ENCODE peak calls at places on chromosomes 4 and X, in six cellular contexts. K is NB4, X is A549, U is thyroid gland, B is astrocyte of the spinal cord, O is psoas muscle. V is an unnamed sample.
A peak's percentile ranks its signal among the peaks of the same experiment; 100 is the strongest.

GRCh38 chrX:133608406-133608805 is 193.1 kb upstream of the GPC4 start:
- DNase-seq in U (no peak), O (no peak), X (no peak), B (peak; percentile 62), K (no peak), V (no peak)

GRCh38 chrX:136880003-136880451 is 498 bp downstream of the RBMX start:
- DNase-seq in U (peak; percentile 6), X (peak; percentile 18), B (no peak), O (peak; percentile 68), K (peak; percentile 48), V (peak; percentile 41)

GRCh38 chr4:46930866-46931265 is 21.8 kb upstream of the COX7B2 start:
- DNase-seq in O (no peak), X (no peak), B (no peak), U (no peak), K (no peak), V (no peak)

GRCh38 chr4:70996014-70996353 is 2.5 kb downstream of the DCK start:
- DNase-seq in B (no peak), O (no peak), U (no peak), K (peak; percentile 42), X (no peak), V (no peak)

GRCh38 chrX:75181721-75182120 is 25.6 kb upstream of the ABCB7 start:
- DNase-seq in B (peak; percentile 41), K (no peak), O (no peak), U (no peak), X (no peak), V (no peak)

GRCh38 chr4:150479665-150480064 is 102.3 kb upstream of the MAB21L2 start:
- DNase-seq in O (no peak), K (no peak), X (no peak), B (no peak), U (no peak), V (no peak)

GRCh38 chr4:140186651-140187315 is 32.8 kb upstream of the MAML3 start:
- DNase-seq in O (no peak), U (peak; percentile 60), K (no peak), X (peak; percentile 18), B (peak; percentile 80), V (no peak)

GRCh38 chrX:16839852-16840460 is 30.2 kb downstream of the RBBP7 start:
- DNase-seq in B (peak; percentile 70), U (no peak), O (no peak), X (peak; percentile 39), K (peak; percentile 32), V (no peak)

GRCh38 chr4:157983300-157983699 is 189.5 kb downstream of the GASK1B start:
- DNase-seq in K (peak; percentile 15), U (no peak), B (no peak), X (no peak), O (no peak), V (no peak)

GRCh38 chrX:11766487-11766886 is 8.4 kb downstream of the MSL3 start:
- DNase-seq in B (no peak), K (no peak), U (no peak), O (no peak), X (no peak), V (no peak)

GRCh38 chr4:15868065-15868464 is 70.5 kb downstream of the FGFBP1 start:
- DNase-seq in B (no peak), U (no peak), X (peak; percentile 27), O (no peak), K (peak; percentile 64), V (peak; percentile 7)

GRCh38 chr4:73944061-73944875 is 37.6 kb downstream of the PF4 start:
- DNase-seq in U (peak; percentile 12), B (peak; percentile 16), O (no peak), X (no peak), K (no peak), V (no peak)

GRCh38 chrX:123846598-123847038 is 13.2 kb upstream of the XIAP start:
- DNase-seq in K (no peak), O (no peak), B (peak; percentile 52), X (peak; percentile 50), U (no peak), V (no peak)

GRCh38 chr4:10184051-10184450 is 67.5 kb upstream of the WDR1 start:
- DNase-seq in U (no peak), O (no peak), B (no peak), X (no peak), K (peak; percentile 21), V (no peak)

GRCh38 chrX:10365532-10366265 is 208.9 kb downstream of the CLCN4 start:
- DNase-seq in K (no peak), X (no peak), O (no peak), U (no peak), B (no peak), V (no peak)

GRCh38 chr4:41160856-41161255 is 53.5 kb downstream of the APBB2 start:
- DNase-seq in B (no peak), X (no peak), O (no peak), U (no peak), K (no peak), V (no peak)

GRCh38 chr4:26779674-26780073 is 81.0 kb upstream of the STIM2 start:
- DNase-seq in B (peak; percentile 55), K (peak; percentile 20), U (no peak), O (no peak), X (no peak), V (no peak)

GRCh38 chr4:17068396-17068795 is 170.0 kb upstream of the LDB2 start:
- DNase-seq in O (no peak), X (no peak), B (no peak), K (no peak), U (no peak), V (no peak)

GRCh38 chrX:13090261-13091110 is 46.1 kb upstream of the FAM9C start:
- DNase-seq in U (no peak), B (no peak), X (no peak), O (no peak), K (peak; percentile 88), V (peak; percentile 54)

GRCh38 chr4:1404573-1405248 is 1.5 kb downstream of the NKX1-1 start:
- DNase-seq in K (no peak), X (no peak), O (peak; percentile 38), U (no peak), B (no peak), V (no peak)

GRCh38 chr4:1405249-1405635 is 1.0 kb downstream of the NKX1-1 start:
- DNase-seq in O (no peak), U (no peak), K (no peak), X (no peak), B (no peak), V (no peak)

GRCh38 chr4:1402516-1403101 is 3.6 kb downstream of the NKX1-1 start:
- DNase-seq in O (peak; percentile 36), K (no peak), X (no peak), B (no peak), U (no peak), V (no peak)

GRCh38 chr4:1403177-1403583 is 3.1 kb downstream of the NKX1-1 start:
- DNase-seq in U (no peak), K (no peak), B (no peak), X (no peak), O (no peak), V (no peak)

GRCh38 chr4:1403591-1404572 is 2.4 kb downstream of the NKX1-1 start:
- DNase-seq in X (no peak), O (peak; percentile 34), U (no peak), B (no peak), K (no peak), V (no peak)
- H3K4me3 ChIP-seq in X (no peak overlapping the region), O (peak overlapping the region; percentile 18), U (no peak overlapping the region), B (no peak overlapping the region), K (no peak overlapping the region), V (no peak overlapping the region)

GRCh38 chrX:66035667-66036066 is 4.2 kb downstream of the VSIG4 start:
- DNase-seq in U (no peak), K (no peak), B (no peak), X (no peak), O (no peak), V (no peak)

GRCh38 chrX:66028936-66029335 is 10.9 kb downstream of the VSIG4 start:
- DNase-seq in O (no peak), K (no peak), B (no peak), X (no peak), U (no peak), V (no peak)

DNA sequence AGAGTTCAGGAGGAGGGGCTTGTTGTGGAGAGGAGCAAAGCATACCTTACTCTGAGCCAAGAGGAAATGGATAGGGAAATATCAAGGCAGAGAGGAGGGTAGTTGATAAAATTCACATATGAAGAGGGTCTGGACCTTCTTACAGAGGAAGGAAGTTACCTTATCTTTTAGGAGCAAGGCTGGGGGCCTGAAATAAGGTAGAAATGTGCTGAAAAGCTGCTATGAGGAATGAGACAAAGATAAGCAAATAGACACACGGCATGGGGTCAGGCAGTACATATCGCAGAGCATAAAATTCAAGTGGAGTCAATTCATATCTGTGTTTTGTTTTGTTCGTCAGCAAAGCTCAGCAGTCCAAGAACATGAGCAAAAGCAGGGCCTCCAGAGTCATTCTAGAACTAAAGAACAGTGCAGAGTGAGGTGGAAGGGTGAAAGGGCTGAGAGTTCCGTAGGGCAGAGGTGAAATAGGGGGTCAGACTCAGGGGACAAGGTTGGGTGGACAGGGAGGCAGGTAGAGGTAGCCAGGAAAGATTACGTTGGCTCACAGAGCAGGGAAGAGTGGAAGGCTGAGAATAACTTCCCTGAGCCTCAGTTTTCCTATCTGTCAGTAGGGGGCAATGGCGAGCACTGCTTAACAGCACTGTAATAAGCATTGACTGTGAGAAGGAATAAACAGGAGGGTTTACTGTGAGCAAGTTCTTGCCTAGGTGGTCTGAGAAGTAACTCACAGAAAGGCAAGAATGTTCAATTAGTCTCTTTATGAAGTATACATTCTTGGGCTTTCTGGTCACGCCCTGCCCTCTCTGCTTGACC is 9.2 kb downstream of the VSIG4 start:
- DNase-seq in B (no peak), K (peak; percentile 72), U (no peak), O (no peak), X (peak; percentile 21), V (peak; percentile 62)
- TF ChIP-seq CTCF in B (peak; percentile 48), K (peak; percentile 69), U (no peak), O (peak; percentile 32), X (no peak), V (peak; percentile 74)

DNA sequence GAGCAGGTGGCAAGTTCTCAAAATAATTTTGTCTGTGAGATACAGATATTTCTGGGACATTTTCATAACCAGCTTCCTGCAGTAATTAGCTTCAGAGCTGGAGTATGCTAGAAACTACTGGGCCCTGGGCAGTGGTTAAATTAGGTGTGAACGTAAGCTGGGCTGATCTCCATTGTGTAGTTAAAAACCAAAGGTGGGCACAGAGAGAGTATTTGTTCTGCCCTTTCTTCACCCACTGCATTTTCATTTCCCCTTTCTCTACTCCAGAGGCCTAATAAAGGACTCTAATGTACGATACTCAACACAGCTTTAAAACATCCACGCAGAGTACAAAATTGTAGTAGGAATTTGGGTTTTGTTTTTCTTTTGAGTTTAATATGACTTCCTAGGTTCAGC is 252.7 kb downstream of the SPRY1 start:
- DNase-seq in O (no peak), B (no peak), U (no peak), X (no peak), K (no peak), V (peak; percentile 43)
- H3K4me3 ChIP-seq in O (peak overlapping the region; percentile 35), B (no peak overlapping the region), U (no peak overlapping the region), X (no peak overlapping the region), K (no peak overlapping the region), V (no peak overlapping the region)

DNA sequence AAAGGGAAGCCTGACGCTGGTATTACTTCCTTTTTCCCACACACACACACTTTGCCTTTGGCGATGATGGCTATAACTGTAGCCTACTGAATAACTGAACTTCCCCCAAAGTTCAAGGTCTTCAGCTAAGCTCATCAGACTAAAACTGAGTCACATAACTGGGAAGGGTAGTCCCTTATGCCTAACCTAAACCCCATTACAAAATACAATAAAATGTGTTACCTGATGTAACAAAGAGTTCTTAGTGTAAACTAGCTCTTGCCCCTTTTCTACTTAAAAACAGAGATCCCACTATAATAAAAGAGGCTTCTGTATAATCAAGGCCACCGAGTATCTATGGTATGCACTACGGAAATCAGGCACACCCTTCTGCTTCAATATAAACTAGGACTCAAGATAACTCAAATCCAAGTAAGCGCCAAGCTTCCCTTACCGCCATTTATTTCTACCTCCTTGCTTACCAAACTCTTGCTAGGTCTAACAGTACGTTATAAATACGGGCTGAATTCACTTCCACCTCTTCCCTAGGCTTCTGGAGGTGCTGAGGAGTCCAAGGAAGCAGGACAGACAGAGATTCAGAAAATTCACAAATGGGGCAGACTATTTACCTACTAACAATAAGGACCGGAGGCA is 2.4 kb downstream of the OTUD4 start:
- DNase-seq in K (peak; percentile 78), O (no peak), U (no peak), X (peak; percentile 12), B (peak; percentile 43), V (no peak)
- TF ChIP-seq CTCF in K (no peak), O (no peak), U (no peak), X (no peak), B (no peak), V (no peak)

V was measured in GM12865.